ENCODE peak calls at places on chromosomes 13 and 19, in four cellular contexts. Q is mammary epithelial cell, G is endothelial cell of umbilical vein, X is neuronal stem cell. T is an unnamed sample.

GRCh38 chr13:23467048-23467931 is 33.8 kb upstream of the SACS start:
- DNase-seq in G (no peak), Q (no peak), X (no peak), T (no peak)

GRCh38 chr13:28267495-28267894 is 129.2 kb downstream of the PAN3 start:
- DNase-seq in G (no peak), X (no peak), Q (no peak), T (no peak)

GRCh38 chr13:44280461-44280860 is 93.2 kb upstream of the SERP2 start:
- DNase-seq in Q (peak; percentile 42), G (no peak), X (no peak), T (no peak)

GRCh38 chr19:44792286-44792685 is 14.6 kb downstream of the CBLC start:
- DNase-seq in X (no peak), G (no peak), Q (no peak), T (no peak)

GRCh38 chr13:112894673-112895481 is 74.1 kb upstream of the MCF2L start:
- DNase-seq in G (no peak), X (peak; percentile 39), Q (no peak), T (peak; percentile 33)

GRCh38 chr13:99442273-99442895 is 58.9 kb upstream of the TM9SF2 start:
- DNase-seq in Q (peak; percentile 16), G (peak; percentile 58), X (peak; percentile 32), T (peak; percentile 61)

GRCh38 chr13:106381083-106381482 is 154.4 kb downstream of the EFNB2 start:
- DNase-seq in X (no peak), G (peak; percentile 63), Q (no peak), T (no peak)

GRCh38 chr13:62653371-62653770 is 1237.7 kb upstream of the PCDH20 start:
- DNase-seq in X (no peak), G (no peak), Q (no peak), T (no peak)

GRCh38 chr13:39397221-39397620 is 205.8 kb downstream of the LHFPL6 start:
- DNase-seq in X (no peak), G (no peak), Q (no peak), T (no peak)

GRCh38 chr19:13835791-13836723 is 40.8 kb downstream of the ZSWIM4 start:
- DNase-seq in X (no peak), G (no peak), Q (no peak), T (no peak)

GRCh38 chr13:28394422-28394821 is 100.5 kb downstream of the FLT1 start:
- DNase-seq in X (no peak), G (peak; percentile 57), Q (no peak), T (no peak)

GRCh38 chr19:8585894-8586750 is 8.9 kb upstream of the MYO1F start:
- DNase-seq in X (peak; percentile 58), Q (no peak), G (no peak), T (no peak)

GRCh38 chr13:44317752-44318550 is 55.7 kb upstream of the SERP2 start:
- DNase-seq in X (no peak), Q (peak; percentile 24), G (no peak), T (no peak)

GRCh38 chr13:102141625-102142472 is 260.0 kb downstream of the FGF14 start:
- DNase-seq in G (peak; percentile 25), X (no peak), Q (no peak), T (no peak)

GRCh38 chr13:50693755-50694154 is 149.7 kb downstream of the DLEU7 start:
- DNase-seq in X (no peak), G (no peak), Q (no peak), T (no peak)

GRCh38 chr13:59094149-59094548 is 1069.6 kb downstream of the DIAPH3 start:
- DNase-seq in Q (no peak), X (no peak), G (peak; percentile 61), T (no peak)

GRCh38 chr13:74206061-74206561 is 71.9 kb upstream of the KLF12 start:
- DNase-seq in Q (peak; percentile 55), X (no peak), G (no peak), T (peak; percentile 8)

GRCh38 chr19:44512326-44513298 is 12.3 kb upstream of the ZNF180 start:
- DNase-seq in X (no peak), G (peak; percentile 34), Q (peak; percentile 61), T (peak; percentile 19)

GRCh38 chr13:86684402-86684801 is 885.2 kb upstream of the SLITRK6 start:
- DNase-seq in G (no peak), Q (no peak), X (no peak), T (no peak)

GRCh38 chr13:19960673-19961015 is 2.1 kb downstream of the ZMYM2 start:
- DNase-seq in Q (peak; percentile 16), G (no peak), X (no peak), T (no peak)

GRCh38 chr13:113142876-113143275 is 15.6 kb upstream of the PROZ start:
- DNase-seq in Q (no peak), G (no peak), X (no peak), T (no peak)

GRCh38 chr19:4119763-4120162 is 4.2 kb downstream of the MAP2K2 start:
- DNase-seq in X (no peak), G (no peak), Q (no peak), T (no peak)

GRCh38 chr19:4108767-4109625 is 14.9 kb downstream of the MAP2K2 start:
- DNase-seq in X (no peak), Q (no peak), G (no peak), T (no peak)

GRCh38 chr13:20389696-20390525 is 135.7 kb downstream of the CRYL1 start:
- DNase-seq in G (no peak), X (no peak), Q (no peak), T (no peak)

GRCh38 chr13:102317593-102317992 is 84.3 kb downstream of the FGF14 start:
- DNase-seq in Q (no peak), G (no peak), X (no peak), T (no peak)

GRCh38 chr19:45082170-45082569 is 3.1 kb downstream of the GEMIN7 start:
- DNase-seq in X (no peak), Q (no peak), G (no peak), T (no peak)

GRCh38 chr13:43071824-43072223 is 48.4 kb downstream of the DNAJC15 start:
- DNase-seq in Q (no peak), G (no peak), X (no peak), T (peak; percentile 54)
- H3K4me1 ChIP-seq in Q (no peaks in the 10 kb centered on the region), G (peaks cover 8% of the 10 kb centered on the region), X (no peaks in the 10 kb centered on the region), T (peaks cover 22% of the 10 kb centered on the region)

GRCh38 chr19:2235396-2236284 is 489 bp downstream of the PLEKHJ1 start:
- DNase-seq in G (no peak), X (no peak), Q (no peak), T (peak; percentile 25)

GRCh38 chr19:2236285-2237050 is at the start of the genes PLEKHJ1 and SF3A2:
- DNase-seq in Q (peak; percentile 97), X (peak; percentile 98), G (peak; percentile 99), T (peak; percentile 98)

GRCh38 chr19:2237051-2237868 is 636 bp downstream of the SF3A2 start:
- DNase-seq in Q (no peak), G (no peak), X (no peak), T (no peak)

GRCh38 chr19:2239173-2239572 is 2.5 kb downstream of the SF3A2 start:
- DNase-seq in Q (no peak), X (no peak), G (no peak), T (no peak)

DNA sequence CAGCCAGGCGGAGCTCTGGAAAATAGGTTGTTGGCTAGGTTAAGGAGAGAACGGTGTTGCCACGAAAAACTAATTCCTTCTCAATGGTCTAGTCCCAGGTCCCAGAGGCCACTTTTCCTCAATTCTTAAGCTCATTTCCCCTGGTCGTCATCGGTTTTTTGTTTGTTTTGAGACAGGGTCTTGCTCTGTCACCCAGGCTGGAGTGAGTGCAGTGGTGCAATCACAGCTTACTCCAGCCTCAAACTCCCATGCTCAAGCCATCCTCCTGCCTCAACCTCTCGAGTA is 1.2 kb downstream of the SF3A2 start:
- DNase-seq in Q (no peak), G (no peak), X (no peak), T (no peak)
- H3K4me1 ChIP-seq in Q (peaks cover 44% of the 10 kb centered on the region), G (peaks cover 45% of the 10 kb centered on the region), X (peaks cover 30% of the 10 kb centered on the region), T (peaks cover 18% of the 10 kb centered on the region)

GRCh38 chr13:46170687-46171086 is 11.3 kb downstream of the LCP1 start:
- DNase-seq in G (no peak), X (peak; percentile 17), Q (no peak), T (no peak)

GRCh38 chr13:46171739-46172138 is 10.2 kb downstream of the LCP1 start:
- DNase-seq in G (no peak), Q (no peak), X (no peak), T (no peak)

GRCh38 chr13:46173656-46174055 is 8.3 kb downstream of the LCP1 start:
- DNase-seq in Q (no peak), X (no peak), G (no peak), T (no peak)

GRCh38 chr13:46171223-46171622 is 10.8 kb downstream of the LCP1 start:
- DNase-seq in G (no peak), X (no peak), Q (no peak), T (no peak)

GRCh38 chr13:46172531-46172991 is 9.4 kb downstream of the LCP1 start:
- DNase-seq in X (no peak), G (no peak), Q (no peak), T (no peak)
- H3K4me1 ChIP-seq in X (peaks cover 17% of the 10 kb centered on the region), G (no peaks in the 10 kb centered on the region), Q (peaks cover 3% of the 10 kb centered on the region), T (no peaks in the 10 kb centered on the region)

DNA sequence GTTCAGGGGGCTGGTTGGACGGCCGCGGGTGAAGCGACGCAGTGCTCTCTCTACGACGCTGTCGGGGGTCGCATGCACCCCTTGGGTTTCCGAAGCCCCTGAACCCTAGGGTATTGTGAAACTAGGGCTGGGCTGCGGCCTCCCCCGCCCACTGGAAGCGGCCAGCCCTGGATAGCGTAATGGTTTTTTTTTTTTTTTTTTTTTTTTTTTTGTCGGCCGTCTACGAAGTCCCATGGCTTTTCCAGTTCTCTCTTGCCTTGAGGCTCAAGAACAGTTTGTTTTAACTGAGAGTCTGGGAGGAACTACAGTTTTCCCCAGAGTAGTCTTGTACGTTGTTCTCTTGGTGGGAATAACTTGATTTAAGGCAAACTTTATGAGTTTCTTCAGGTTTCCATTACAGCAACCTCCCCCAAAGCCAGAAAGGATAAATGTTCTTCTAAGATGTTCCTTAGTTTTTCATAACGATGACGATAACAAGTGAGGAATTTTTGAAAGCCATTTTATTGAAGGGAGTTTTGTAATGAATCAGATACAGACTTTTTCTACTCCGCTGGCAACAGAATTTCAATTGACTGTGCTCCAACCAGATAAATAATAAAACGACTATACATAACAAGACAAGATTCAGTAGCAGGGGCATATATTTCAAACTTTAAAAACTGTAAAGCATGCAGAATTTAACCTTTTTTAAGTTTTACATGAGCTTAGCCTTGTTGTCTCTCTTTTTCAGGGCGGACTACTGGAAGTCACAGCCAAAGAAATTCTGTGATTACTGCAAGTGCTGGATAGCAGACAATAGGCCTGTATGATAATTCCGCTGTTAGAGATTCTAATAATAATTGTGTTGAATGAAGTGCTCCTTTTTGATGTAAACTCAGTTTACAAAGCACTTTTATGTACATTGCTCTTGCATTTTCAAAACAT is 867 bp downstream of the WBP4 start:
- DNase-seq in G (peak; percentile 84), X (no peak), Q (no peak), T (no peak)
- H3K4me1 ChIP-seq in G (peaks cover 49% of the 10 kb centered on the region), X (peaks cover 3% of the 10 kb centered on the region), Q (peaks cover 25% of the 10 kb centered on the region), T (peaks cover 37% of the 10 kb centered on the region)

GRCh38 chr19:57867868-57868492 is 18.3 kb downstream of the ZNF587 start:
- DNase-seq in X (no peak), G (no peak), Q (no peak), T (no peak)

GRCh38 chr19:57872450-57872849 is 16.4 kb downstream of the ZNF814 start:
- DNase-seq in X (no peak), G (no peak), Q (no peak), T (no peak)

DNA sequence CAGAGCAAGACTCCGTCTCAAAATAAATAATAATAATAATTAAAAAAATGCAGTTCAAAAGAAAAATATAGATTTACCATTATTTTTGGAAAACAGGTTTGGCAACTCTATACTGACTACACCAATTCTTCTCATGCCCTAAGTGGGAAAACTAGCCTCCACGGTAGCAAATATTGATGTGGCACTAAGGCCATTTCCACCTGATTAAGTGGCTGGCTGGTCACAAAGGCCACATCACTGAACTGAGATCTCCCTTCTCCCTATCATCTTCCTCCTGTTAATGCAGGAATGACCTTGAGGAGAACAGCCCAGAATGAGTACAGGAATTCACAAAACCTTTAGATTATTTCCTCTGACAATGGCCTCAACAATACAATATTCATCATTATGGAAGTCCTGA is 18.6 kb downstream of the ZNF814 start:
- DNase-seq in Q (no peak), G (no peak), X (no peak), T (no peak)
- H3K4me1 ChIP-seq in Q (no peaks in the 10 kb centered on the region), G (no peaks in the 10 kb centered on the region), X (no peaks in the 10 kb centered on the region), T (no peaks in the 10 kb centered on the region)